ENCODE peak calls at places on chromosome 6, in eight cellular contexts. One of them, this sample, is unnamed.

GRCh38 chr6:33880104-33880678 is 76.4 kb upstream of the MLN start:
- DNase-seq in DND-41: no peak
- DNase-seq in naive thymus-derived CD8-positive, alpha-beta T cell: peak
- DNase-seq in GM12865: no peak
- DNase-seq in SW480: no peak
- DNase-seq in type B pancreatic cell: no peak
- DNase-seq in NCI-H524: no peak
- DNase-seq in body of pancreas: no peak
- DNase-seq in this sample: no peak

GRCh38 chr6:121856296-121856695 is 420.9 kb downstream of the GJA1 start:
- DNase-seq in DND-41: no peak
- DNase-seq in naive thymus-derived CD8-positive, alpha-beta T cell: no peak
- DNase-seq in GM12865: no peak
- DNase-seq in SW480: no peak
- DNase-seq in type B pancreatic cell: no peak
- DNase-seq in NCI-H524: no peak
- DNase-seq in body of pancreas: no peak
- DNase-seq in this sample: no peak

GRCh38 chr6:158969148-158969547 is 30.9 kb downstream of the RSPH3 start:
- DNase-seq in DND-41: no peak
- DNase-seq in naive thymus-derived CD8-positive, alpha-beta T cell: no peak
- DNase-seq in GM12865: no peak
- DNase-seq in SW480: no peak
- DNase-seq in type B pancreatic cell: no peak
- DNase-seq in NCI-H524: no peak
- DNase-seq in body of pancreas: no peak
- DNase-seq in this sample: no peak

GRCh38 chr6:10014561-10014960 is 400.3 kb downstream of the TFAP2A start:
- DNase-seq in DND-41: no peak
- DNase-seq in naive thymus-derived CD8-positive, alpha-beta T cell: no peak
- DNase-seq in GM12865: no peak
- DNase-seq in SW480: no peak
- DNase-seq in type B pancreatic cell: no peak
- DNase-seq in NCI-H524: no peak
- DNase-seq in body of pancreas: no peak
- DNase-seq in this sample: no peak

GRCh38 chr6:153038378-153038777 is 35.9 kb upstream of the MTRF1L start:
- DNase-seq in DND-41: no peak
- DNase-seq in naive thymus-derived CD8-positive, alpha-beta T cell: no peak
- DNase-seq in GM12865: no peak
- DNase-seq in SW480: no peak
- DNase-seq in type B pancreatic cell: no peak
- DNase-seq in NCI-H524: no peak
- DNase-seq in body of pancreas: no peak
- DNase-seq in this sample: no peak

GRCh38 chr6:56223995-56224394 is 23.4 kb downstream of the COL21A1 start:
- DNase-seq in DND-41: no peak
- DNase-seq in naive thymus-derived CD8-positive, alpha-beta T cell: no peak
- DNase-seq in GM12865: no peak
- DNase-seq in SW480: no peak
- DNase-seq in type B pancreatic cell: no peak
- DNase-seq in NCI-H524: no peak
- DNase-seq in body of pancreas: no peak
- DNase-seq in this sample: no peak

GRCh38 chr6:36154286-36154685 is 24.0 kb downstream of the MAPK13 start:
- DNase-seq in DND-41: no peak
- DNase-seq in naive thymus-derived CD8-positive, alpha-beta T cell: no peak
- DNase-seq in GM12865: no peak
- DNase-seq in SW480: no peak
- DNase-seq in type B pancreatic cell: no peak
- DNase-seq in NCI-H524: no peak
- DNase-seq in body of pancreas: no peak
- DNase-seq in this sample: no peak

GRCh38 chr6:15484115-15484514 is 178.7 kb downstream of the DTNBP1 start:
- DNase-seq in DND-41: no peak
- DNase-seq in naive thymus-derived CD8-positive, alpha-beta T cell: no peak
- DNase-seq in GM12865: no peak
- DNase-seq in SW480: no peak
- DNase-seq in type B pancreatic cell: no peak
- DNase-seq in NCI-H524: no peak
- DNase-seq in body of pancreas: no peak
- DNase-seq in this sample: no peak

GRCh38 chr6:90368001-90368400 is 71.4 kb upstream of the BACH2 start:
- DNase-seq in DND-41: no peak
- DNase-seq in naive thymus-derived CD8-positive, alpha-beta T cell: no peak
- DNase-seq in GM12865: no peak
- DNase-seq in SW480: no peak
- DNase-seq in type B pancreatic cell: no peak
- DNase-seq in NCI-H524: no peak
- DNase-seq in body of pancreas: no peak
- DNase-seq in this sample: no peak

GRCh38 chr6:86969573-86969972 is 32.2 kb downstream of the HTR1E start:
- DNase-seq in DND-41: no peak
- DNase-seq in naive thymus-derived CD8-positive, alpha-beta T cell: no peak
- DNase-seq in GM12865: no peak
- DNase-seq in SW480: peak
- DNase-seq in type B pancreatic cell: no peak
- DNase-seq in NCI-H524: no peak
- DNase-seq in body of pancreas: no peak
- DNase-seq in this sample: no peak

GRCh38 chr6:168091381-168092264 is 12.6 kb upstream of the FRMD1 start:
- DNase-seq in DND-41: no peak
- DNase-seq in naive thymus-derived CD8-positive, alpha-beta T cell: peak
- DNase-seq in GM12865: no peak
- DNase-seq in SW480: no peak
- DNase-seq in type B pancreatic cell: no peak
- DNase-seq in NCI-H524: no peak
- DNase-seq in body of pancreas: no peak
- DNase-seq in this sample: no peak

GRCh38 chr6:142900467-142900961 is 44.5 kb downstream of the HIVEP2 start:
- DNase-seq in DND-41: peak
- DNase-seq in naive thymus-derived CD8-positive, alpha-beta T cell: peak
- DNase-seq in GM12865: no peak
- DNase-seq in SW480: no peak
- DNase-seq in type B pancreatic cell: no peak
- DNase-seq in NCI-H524: no peak
- DNase-seq in body of pancreas: no peak
- DNase-seq in this sample: no peak

GRCh38 chr6:15661815-15662245 is 998 bp downstream of the DTNBP1 start:
- DNase-seq in DND-41: no peak
- DNase-seq in naive thymus-derived CD8-positive, alpha-beta T cell: no peak
- DNase-seq in GM12865: no peak
- DNase-seq in SW480: no peak
- DNase-seq in type B pancreatic cell: no peak
- DNase-seq in NCI-H524: no peak
- DNase-seq in body of pancreas: no peak
- DNase-seq in this sample: no peak

GRCh38 chr6:3517350-3517749 is 60.5 kb upstream of the SLC22A23 start:
- DNase-seq in DND-41: no peak
- DNase-seq in naive thymus-derived CD8-positive, alpha-beta T cell: no peak
- DNase-seq in GM12865: no peak
- DNase-seq in SW480: no peak
- DNase-seq in type B pancreatic cell: no peak
- DNase-seq in NCI-H524: peak
- DNase-seq in body of pancreas: no peak
- DNase-seq in this sample: no peak

GRCh38 chr6:146857960-146858308 is 259.2 kb downstream of the ADGB start:
- DNase-seq in DND-41: no peak
- DNase-seq in naive thymus-derived CD8-positive, alpha-beta T cell: no peak
- DNase-seq in GM12865: no peak
- DNase-seq in SW480: no peak
- DNase-seq in type B pancreatic cell: no peak
- DNase-seq in NCI-H524: peak
- DNase-seq in body of pancreas: no peak
- DNase-seq in this sample: no peak

GRCh38 chr6:35166160-35166919 is 25.2 kb upstream of the TCP11 start:
- DNase-seq in DND-41: no peak
- DNase-seq in naive thymus-derived CD8-positive, alpha-beta T cell: no peak
- DNase-seq in GM12865: no peak
- DNase-seq in SW480: no peak
- DNase-seq in type B pancreatic cell: no peak
- DNase-seq in NCI-H524: no peak
- DNase-seq in body of pancreas: no peak
- DNase-seq in this sample: no peak

GRCh38 chr6:14702678-14703077 is 543.2 kb upstream of the JARID2 start:
- DNase-seq in DND-41: no peak
- DNase-seq in naive thymus-derived CD8-positive, alpha-beta T cell: no peak
- DNase-seq in GM12865: no peak
- DNase-seq in SW480: no peak
- DNase-seq in type B pancreatic cell: no peak
- DNase-seq in NCI-H524: no peak
- DNase-seq in body of pancreas: no peak
- DNase-seq in this sample: no peak

This sample was measured in osteocyte.